ENCODE peak calls at places on chromosomes 12 and 14, in five cellular contexts. W is body of pancreas; J is effector memory CD4-positive, alpha-beta T cell; C is pancreas; X is transverse colon. Q is an unnamed sample.
A peak's percentile ranks its signal among the peaks of the same experiment; 100 is the strongest.

GRCh38 chr12:127998936-127999467 is 268.0 kb upstream of the TMEM132C start:
- DNase-seq in W (no peak), J (no peak), C (no peak), X (no peak), Q (no peak)

GRCh38 chr12:72246370-72246769 is 25.8 kb upstream of the TRHDE start:
- DNase-seq in W (no peak), J (no peak), C (no peak), X (no peak), Q (no peak)

GRCh38 chr12:120761581-120761980 is 36.0 kb downstream of the ACADS start:
- DNase-seq in W (no peak), J (no peak), C (no peak), X (no peak), Q (no peak)

GRCh38 chr12:86137936-86138335 is 118.3 kb downstream of the MGAT4C start:
- DNase-seq in W (no peak), J (no peak), C (no peak), X (no peak), Q (no peak)

GRCh38 chr14:93430319-93430801 is 379 bp upstream of the UNC79 start:
- DNase-seq in W (peak; percentile 68), J (no peak), C (peak; percentile 46), X (no peak), Q (peak; percentile 88)

GRCh38 chr12:113835433-113835832 is 130.7 kb downstream of the RBM19 start:
- DNase-seq in W (no peak), J (no peak), C (no peak), X (no peak), Q (no peak)

GRCh38 chr14:87628129-87628528 is 364.9 kb downstream of the GALC start:
- DNase-seq in W (peak; percentile 70), J (no peak), C (no peak), X (no peak), Q (no peak)

GRCh38 chr12:88996389-88996788 is 355.9 kb downstream of the DUSP6 start:
- DNase-seq in W (no peak), J (no peak), C (no peak), X (no peak), Q (no peak)

GRCh38 chr12:15701721-15702156 is 87.4 kb downstream of the EPS8 start:
- DNase-seq in W (no peak), J (no peak), C (no peak), X (no peak), Q (no peak)

GRCh38 chr14:35367056-35367372 is 37.5 kb downstream of the NFKBIA start:
- DNase-seq in W (no peak), J (no peak), C (no peak), X (no peak), Q (no peak)

GRCh38 chr14:72538387-72538786 is 355.5 kb downstream of the DPF3 start:
- DNase-seq in W (no peak), J (no peak), C (no peak), X (no peak), Q (no peak)

GRCh38 chr14:104425763-104426691 is 153.5 kb upstream of the C14orf180 start:
- DNase-seq in W (no peak), J (no peak), C (no peak), X (no peak), Q (no peak)

GRCh38 chr14:104144911-104145825 is 6.8 kb downstream of the KIF26A start:
- DNase-seq in W (no peak), J (peak; percentile 0), C (peak; percentile 35), X (no peak), Q (peak; percentile 80)

GRCh38 chr14:72172597-72172996 is 240.4 kb downstream of the RGS6 start:
- DNase-seq in W (no peak), J (no peak), C (no peak), X (no peak), Q (no peak)

GRCh38 chr12:124039276-124039675 is 66.3 kb downstream of the ZNF664 start:
- DNase-seq in W (peak; percentile 63), J (no peak), C (peak; percentile 51), X (no peak), Q (no peak)

GRCh38 chr12:56932146-56932545 is 2.1 kb downstream of the SDR9C7 start:
- DNase-seq in W (no peak), J (no peak), C (no peak), X (no peak), Q (no peak)

GRCh38 chr12:12228402-12228801 is 38.4 kb downstream of the LRP6 start:
- DNase-seq in W (no peak), J (no peak), C (no peak), X (no peak), Q (no peak)

GRCh38 chr14:33964599-33965317 is 13.9 kb upstream of the EGLN3 start:
- DNase-seq in W (no peak), J (no peak), C (no peak), X (no peak), Q (no peak)

GRCh38 chr12:124667671-124668337 is 100.4 kb upstream of the NCOR2 start:
- DNase-seq in W (peak; percentile 32), J (no peak), C (no peak), X (no peak), Q (no peak)

GRCh38 chr14:51357250-51357649 is 117.2 kb downstream of the TMX1 start:
- DNase-seq in W (no peak), J (no peak), C (no peak), X (no peak), Q (no peak)

GRCh38 chr12:28316067-28316466 is 125.8 kb downstream of the CCDC91 start:
- DNase-seq in W (no peak), J (no peak), C (no peak), X (no peak), Q (no peak)

GRCh38 chr14:92780865-92781264 is 13.2 kb upstream of the GOLGA5 start:
- DNase-seq in W (no peak), J (no peak), C (no peak), X (no peak), Q (no peak)

GRCh38 chr12:57370696-57371095 is 60.1 kb downstream of the R3HDM2 start:
- DNase-seq in W (no peak), J (no peak), C (no peak), X (no peak), Q (no peak)

GRCh38 chr12:4210158-4210557 is 63.4 kb upstream of the CCND2 start:
- DNase-seq in W (no peak), J (no peak), C (no peak), X (no peak), Q (no peak)

GRCh38 chr12:15819644-15820437 is 30.7 kb upstream of the EPS8 start:
- DNase-seq in W (no peak), J (no peak), C (no peak), X (no peak), Q (no peak)

GRCh38 chr14:21978184-21978998 is 304.8 kb upstream of the OR4E1 start:
- DNase-seq in W (peak; percentile 37), J (peak; percentile 8), C (peak; percentile 27), X (peak; percentile 25), Q (peak; percentile 33)

GRCh38 chr12:122437656-122438121 is 15.2 kb upstream of the CLIP1 start:
- DNase-seq in W (peak; percentile 64), J (no peak), C (peak; percentile 66), X (peak; percentile 30), Q (no peak)

GRCh38 chr14:53533384-53533975 is 380.4 kb upstream of the DDHD1 start:
- DNase-seq in W (no peak), J (no peak), C (no peak), X (no peak), Q (no peak)

GRCh38 chr12:14952295-14952995 is 9.0 kb downstream of the ARHGDIB start:
- DNase-seq in W (peak; percentile 48), J (peak; percentile 22), C (no peak), X (peak; percentile 26), Q (no peak)

GRCh38 chr14:79376557-79376956 is 834.7 kb downstream of the DIO2 start:
- DNase-seq in W (no peak), J (no peak), C (no peak), X (no peak), Q (no peak)

GRCh38 chr12:53838978-53839377 is 87.2 kb upstream of the CISTR start:
- DNase-seq in W (no peak), J (no peak), C (no peak), X (no peak), Q (no peak)
- H3K27me3 ChIP-seq in W (no peaks in the 10 kb centered on the region), J (peaks cover 5% of the 10 kb centered on the region), C (peaks cover 5% of the 10 kb centered on the region), X (peaks cover 74% of the 10 kb centered on the region), Q (peaks cover 64% of the 10 kb centered on the region)

DNA sequence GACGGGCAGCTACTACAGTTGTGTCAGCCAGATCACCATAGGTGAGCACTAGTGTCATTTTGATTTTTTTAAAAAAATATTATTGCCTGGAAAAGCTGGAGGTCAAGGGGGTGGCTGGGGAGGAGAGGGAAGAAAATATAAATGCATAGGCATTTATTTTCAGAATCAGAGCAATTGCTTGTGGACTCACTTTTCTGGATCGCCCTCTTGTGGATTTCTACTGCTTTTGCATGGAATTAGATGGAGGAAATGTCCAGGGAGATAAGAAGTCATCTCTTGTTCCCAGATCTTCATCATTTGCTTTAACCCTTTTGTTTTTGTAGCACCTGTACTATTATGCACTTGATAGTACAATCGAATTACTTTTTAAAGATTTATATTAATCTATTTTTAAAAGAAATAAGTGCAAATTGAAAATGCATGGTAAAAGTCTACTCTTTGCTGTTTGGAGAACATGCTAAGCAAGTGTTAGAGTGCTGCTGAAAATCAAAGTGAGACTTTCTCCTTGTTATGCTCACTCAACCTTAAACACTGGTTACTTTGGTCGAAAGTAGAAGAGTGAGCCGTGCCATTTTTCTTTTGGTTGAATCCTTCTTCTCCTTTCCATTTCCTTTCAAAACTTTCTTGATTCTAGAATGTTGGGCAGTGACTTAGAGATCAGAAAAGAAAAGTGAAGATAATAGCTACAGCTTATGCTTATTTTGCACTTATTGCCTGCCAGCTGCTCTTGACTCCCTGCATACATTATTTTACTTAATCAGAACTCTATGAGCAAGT is 60.6 kb upstream of the ANO4 start:
- DNase-seq in W (no peak), J (no peak), C (no peak), X (no peak), Q (no peak)
- H3K27me3 ChIP-seq in W (no peaks in the 10 kb centered on the region), J (no peaks in the 10 kb centered on the region), C (peaks cover 5% of the 10 kb centered on the region), X (no peaks in the 10 kb centered on the region), Q (no peaks in the 10 kb centered on the region)

DNA sequence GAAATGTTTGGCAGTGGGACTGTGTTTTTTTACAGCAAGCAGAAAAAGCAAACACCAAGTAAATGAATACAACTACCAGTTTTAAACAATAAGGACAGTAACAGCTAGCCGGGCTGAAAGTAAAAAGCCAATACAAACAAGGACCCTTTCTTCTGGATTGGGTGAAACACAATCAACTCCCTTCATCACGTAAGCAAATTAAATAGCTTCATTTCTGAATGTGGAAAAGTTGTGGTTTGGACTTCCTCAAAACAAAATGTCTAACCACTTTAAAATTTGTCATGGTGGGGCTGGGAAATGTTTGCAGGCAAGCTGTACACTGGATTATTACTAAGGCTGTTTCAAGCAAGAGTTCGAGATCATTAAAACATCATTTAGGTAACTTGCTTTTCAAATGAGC is 47.4 kb downstream of the TCHP start:
- DNase-seq in W (no peak), J (no peak), C (no peak), X (no peak), Q (no peak)
- H3K27me3 ChIP-seq in W (no peaks in the 10 kb centered on the region), J (no peaks in the 10 kb centered on the region), C (no peaks in the 10 kb centered on the region), X (no peaks in the 10 kb centered on the region), Q (no peaks in the 10 kb centered on the region)

DNA sequence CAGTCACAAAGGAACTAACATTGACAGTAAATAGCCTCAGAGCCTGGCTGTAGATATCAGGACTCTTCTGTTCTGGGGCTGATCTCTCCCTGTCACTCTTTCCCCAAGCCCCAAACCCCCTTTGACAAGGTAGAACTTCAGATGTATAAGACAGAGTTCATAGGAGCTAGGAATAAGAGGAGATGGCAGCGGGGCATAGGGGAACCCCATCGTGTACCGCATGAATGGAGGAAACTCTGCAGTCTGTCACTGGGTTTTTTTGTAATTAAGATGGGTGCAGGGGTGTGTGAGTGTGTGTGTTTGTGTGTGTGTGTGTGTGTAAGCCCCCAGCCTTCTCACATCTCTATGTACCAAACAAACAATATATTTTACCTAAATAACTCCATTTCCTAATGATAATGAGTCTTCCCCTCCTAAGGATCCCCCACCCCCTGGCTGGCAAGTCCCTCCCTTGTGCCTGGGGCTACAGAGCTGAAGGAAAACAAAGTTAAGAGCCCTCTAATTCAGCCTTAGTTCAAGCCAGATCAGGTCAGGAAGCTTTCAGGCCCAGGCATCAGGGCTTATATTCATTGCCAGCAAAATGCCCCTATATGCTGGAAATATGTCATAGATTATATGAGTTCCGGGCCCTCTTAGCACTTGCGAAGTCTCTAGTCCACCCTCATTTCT is 9.1 kb upstream of the HOXC4 start:
- DNase-seq in W (no peak), J (no peak), C (no peak), X (no peak), Q (peak; percentile 48)
- H3K27me3 ChIP-seq in W (peaks cover 42% of the 10 kb centered on the region), J (peaks cover 60% of the 10 kb centered on the region), C (peaks cover 26% of the 10 kb centered on the region), X (peaks cover 100% of the 10 kb centered on the region), Q (no peaks in the 10 kb centered on the region)

Q was measured in SK-N-SH.